ENCODE peak calls at places on chromosome 4, in five cellular contexts. One of them, this sample, is unnamed.

GRCh38 chr4:145954924-145955339 is 16.3 kb upstream of the ZNF827 start:
- DNase-seq in ovary: no peak
- DNase-seq in ascending aorta: no peak
- DNase-seq in cardiac muscle cell: no peak
- DNase-seq in mammary epithelial cell: peak; percentile 99
- DNase-seq in this sample: no peak

GRCh38 chr4:123418486-123418931 is 21.9 kb downstream of the SPRY1 start:
- DNase-seq in ovary: no peak
- DNase-seq in ascending aorta: no peak
- DNase-seq in cardiac muscle cell: peak; percentile 50
- DNase-seq in mammary epithelial cell: peak; percentile 93
- DNase-seq in this sample: no peak

GRCh38 chr4:14446311-14446710 is 556.0 kb upstream of the CPEB2 start:
- DNase-seq in ovary: no peak
- DNase-seq in ascending aorta: no peak
- DNase-seq in cardiac muscle cell: no peak
- DNase-seq in mammary epithelial cell: peak; percentile 91
- DNase-seq in this sample: no peak

GRCh38 chr4:119536572-119537528 is 91.8 kb downstream of the PDE5A start:
- DNase-seq in ovary: no peak
- DNase-seq in ascending aorta: no peak
- DNase-seq in cardiac muscle cell: no peak
- DNase-seq in mammary epithelial cell: peak; percentile 35
- DNase-seq in this sample: no peak

GRCh38 chr4:148216321-148216720 is 225.9 kb downstream of the NR3C2 start:
- DNase-seq in ovary: no peak
- DNase-seq in ascending aorta: no peak
- DNase-seq in cardiac muscle cell: no peak
- DNase-seq in mammary epithelial cell: no peak
- DNase-seq in this sample: no peak

GRCh38 chr4:8871417-8872401 is at the start of gene HMX1:
- DNase-seq in ovary: no peak
- DNase-seq in ascending aorta: no peak
- DNase-seq in cardiac muscle cell: peak; percentile 45
- DNase-seq in mammary epithelial cell: no peak
- DNase-seq in this sample: no peak

GRCh38 chr4:98657531-98658286 is 702 bp downstream of the TSPAN5 start:
- DNase-seq in ovary: no peak
- DNase-seq in ascending aorta: peak; percentile 70
- DNase-seq in cardiac muscle cell: peak; percentile 65
- DNase-seq in mammary epithelial cell: peak; percentile 81
- DNase-seq in this sample: peak; percentile 78

GRCh38 chr4:115154826-115155225 is 41.4 kb upstream of the NDST4 start:
- DNase-seq in ovary: no peak
- DNase-seq in ascending aorta: no peak
- DNase-seq in cardiac muscle cell: no peak
- DNase-seq in mammary epithelial cell: peak; percentile 1
- DNase-seq in this sample: no peak

GRCh38 chr4:94598758-94599157 is 147.0 kb downstream of the PDLIM5 start:
- DNase-seq in ovary: no peak
- DNase-seq in ascending aorta: no peak
- DNase-seq in cardiac muscle cell: no peak
- DNase-seq in mammary epithelial cell: no peak
- DNase-seq in this sample: no peak

GRCh38 chr4:10115657-10116624 is 658 bp downstream of the WDR1 start:
- DNase-seq in ovary: peak; percentile 50
- DNase-seq in ascending aorta: no peak
- DNase-seq in cardiac muscle cell: peak; percentile 69
- DNase-seq in mammary epithelial cell: peak; percentile 74
- DNase-seq in this sample: no peak

GRCh38 chr4:88791274-88791673 is 93.6 kb upstream of the NAP1L5 start:
- DNase-seq in ovary: no peak
- DNase-seq in ascending aorta: no peak
- DNase-seq in cardiac muscle cell: no peak
- DNase-seq in mammary epithelial cell: peak; percentile 42
- DNase-seq in this sample: no peak

GRCh38 chr4:169142390-169142789 is 128.4 kb downstream of the SH3RF1 start:
- DNase-seq in ovary: no peak
- DNase-seq in ascending aorta: no peak
- DNase-seq in cardiac muscle cell: no peak
- DNase-seq in mammary epithelial cell: no peak
- DNase-seq in this sample: no peak

GRCh38 chr4:110197421-110198398 is 705 bp downstream of the ELOVL6 start:
- DNase-seq in ovary: peak; percentile 29
- DNase-seq in ascending aorta: peak; percentile 63
- DNase-seq in cardiac muscle cell: peak; percentile 54
- DNase-seq in mammary epithelial cell: peak; percentile 52
- DNase-seq in this sample: peak; percentile 69

GRCh38 chr4:5891563-5892320 is 1.1 kb downstream of the CRMP1 start:
- DNase-seq in ovary: no peak
- DNase-seq in ascending aorta: no peak
- DNase-seq in cardiac muscle cell: no peak
- DNase-seq in mammary epithelial cell: no peak
- DNase-seq in this sample: no peak

GRCh38 chr4:148271166-148271565 is 171.0 kb downstream of the NR3C2 start:
- DNase-seq in ovary: no peak
- DNase-seq in ascending aorta: no peak
- DNase-seq in cardiac muscle cell: no peak
- DNase-seq in mammary epithelial cell: no peak
- DNase-seq in this sample: no peak

GRCh38 chr4:162849922-162850321 is 316.8 kb downstream of the NAF1 start:
- DNase-seq in ovary: no peak
- DNase-seq in ascending aorta: no peak
- DNase-seq in cardiac muscle cell: no peak
- DNase-seq in mammary epithelial cell: no peak
- DNase-seq in this sample: no peak

GRCh38 chr4:99755223-99755944 is 61.2 kb upstream of the DAPP1 start:
- DNase-seq in ovary: no peak
- DNase-seq in ascending aorta: no peak
- DNase-seq in cardiac muscle cell: no peak
- DNase-seq in mammary epithelial cell: no peak
- DNase-seq in this sample: no peak

GRCh38 chr4:80156410-80156809 is 40.9 kb upstream of the PRDM8 start:
- DNase-seq in ovary: no peak
- DNase-seq in ascending aorta: no peak
- DNase-seq in cardiac muscle cell: no peak
- DNase-seq in mammary epithelial cell: no peak
- DNase-seq in this sample: no peak

GRCh38 chr4:2615821-2616220 is 79.4 kb downstream of the FAM193A start:
- DNase-seq in ovary: no peak
- DNase-seq in ascending aorta: no peak
- DNase-seq in cardiac muscle cell: no peak
- DNase-seq in mammary epithelial cell: no peak
- DNase-seq in this sample: no peak

GRCh38 chr4:128384091-128384520 is 96.5 kb upstream of the PGRMC2 start:
- DNase-seq in ovary: no peak
- DNase-seq in ascending aorta: no peak
- DNase-seq in cardiac muscle cell: no peak
- DNase-seq in mammary epithelial cell: no peak
- DNase-seq in this sample: no peak

GRCh38 chr4:172169871-172170270 is 356.7 kb downstream of the GALNTL6 start:
- DNase-seq in ovary: no peak
- DNase-seq in ascending aorta: no peak
- DNase-seq in cardiac muscle cell: no peak
- DNase-seq in mammary epithelial cell: no peak
- DNase-seq in this sample: no peak

GRCh38 chr4:110854021-110854678 is 231.3 kb upstream of the PITX2 start:
- DNase-seq in ovary: no peak
- DNase-seq in ascending aorta: no peak
- DNase-seq in cardiac muscle cell: no peak
- DNase-seq in mammary epithelial cell: peak; percentile 73
- DNase-seq in this sample: no peak

GRCh38 chr4:17325098-17325497 is 186.8 kb downstream of the QDPR start:
- DNase-seq in ovary: no peak
- DNase-seq in ascending aorta: no peak
- DNase-seq in cardiac muscle cell: no peak
- DNase-seq in mammary epithelial cell: no peak
- DNase-seq in this sample: no peak

GRCh38 chr4:17323619-17324400 is 188.1 kb downstream of the QDPR start:
- DNase-seq in ovary: no peak
- DNase-seq in ascending aorta: no peak
- DNase-seq in cardiac muscle cell: no peak
- DNase-seq in mammary epithelial cell: no peak
- DNase-seq in this sample: no peak

GRCh38 chr4:17326756-17327155 is 185.1 kb downstream of the QDPR start:
- DNase-seq in ovary: no peak
- DNase-seq in ascending aorta: no peak
- DNase-seq in cardiac muscle cell: no peak
- DNase-seq in mammary epithelial cell: no peak
- DNase-seq in this sample: no peak

GRCh38 chr4:17322514-17322913 is 189.4 kb downstream of the QDPR start:
- DNase-seq in ovary: no peak
- DNase-seq in ascending aorta: no peak
- DNase-seq in cardiac muscle cell: peak; percentile 56
- DNase-seq in mammary epithelial cell: no peak
- DNase-seq in this sample: no peak

GRCh38 chr4:17324431-17324830 is 187.5 kb downstream of the QDPR start:
- DNase-seq in ovary: peak; percentile 41
- DNase-seq in ascending aorta: no peak
- DNase-seq in cardiac muscle cell: peak; percentile 59
- DNase-seq in mammary epithelial cell: no peak
- DNase-seq in this sample: peak; percentile 29
- TF ChIP-seq CTCF in ovary: no peak
- TF ChIP-seq CTCF in ascending aorta: peak; percentile 50
- TF ChIP-seq CTCF in cardiac muscle cell: peak; percentile 67
- TF ChIP-seq CTCF in mammary epithelial cell: peak; percentile 40
- TF ChIP-seq CTCF in this sample: peak; percentile 71

DNA sequence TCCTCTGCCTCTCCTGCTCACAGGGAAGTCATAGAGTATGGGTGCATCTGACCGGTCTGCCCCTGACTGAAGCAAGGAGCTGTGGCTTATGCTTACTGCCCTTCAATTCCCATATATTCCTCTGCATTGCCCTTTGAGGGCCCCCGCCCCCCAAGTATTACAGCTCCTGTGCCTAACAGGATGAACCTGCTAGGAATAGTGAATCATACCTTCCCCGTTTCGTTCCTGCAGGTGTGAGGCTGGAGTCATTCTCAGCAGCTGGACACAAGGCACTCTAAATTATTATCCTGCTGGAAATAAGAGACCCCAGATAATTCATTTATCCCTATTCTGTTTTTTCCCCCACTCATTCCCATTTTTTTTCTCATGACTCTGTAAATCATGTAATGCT is 2.4 kb downstream of the KIT start:
- DNase-seq in ovary: no peak
- DNase-seq in ascending aorta: no peak
- DNase-seq in cardiac muscle cell: no peak
- DNase-seq in mammary epithelial cell: peak; percentile 19
- DNase-seq in this sample: no peak
- H3K27ac ChIP-seq in ovary: no peak overlapping the region
- H3K27ac ChIP-seq in ascending aorta: no peak overlapping the region
- H3K27ac ChIP-seq in cardiac muscle cell: no peak overlapping the region
- H3K27ac ChIP-seq in mammary epithelial cell: no peak overlapping the region
- H3K27ac ChIP-seq in this sample: no peak overlapping the region

GRCh38 chr4:153728151-153728550 is 31.7 kb downstream of the RNF175 start:
- DNase-seq in ovary: no peak
- DNase-seq in ascending aorta: no peak
- DNase-seq in cardiac muscle cell: no peak
- DNase-seq in mammary epithelial cell: no peak
- DNase-seq in this sample: no peak
- TF ChIP-seq CTCF in ovary: no peak
- TF ChIP-seq CTCF in ascending aorta: no peak
- TF ChIP-seq CTCF in cardiac muscle cell: no peak
- TF ChIP-seq CTCF in mammary epithelial cell: no peak
- TF ChIP-seq CTCF in this sample: no peak

DNA sequence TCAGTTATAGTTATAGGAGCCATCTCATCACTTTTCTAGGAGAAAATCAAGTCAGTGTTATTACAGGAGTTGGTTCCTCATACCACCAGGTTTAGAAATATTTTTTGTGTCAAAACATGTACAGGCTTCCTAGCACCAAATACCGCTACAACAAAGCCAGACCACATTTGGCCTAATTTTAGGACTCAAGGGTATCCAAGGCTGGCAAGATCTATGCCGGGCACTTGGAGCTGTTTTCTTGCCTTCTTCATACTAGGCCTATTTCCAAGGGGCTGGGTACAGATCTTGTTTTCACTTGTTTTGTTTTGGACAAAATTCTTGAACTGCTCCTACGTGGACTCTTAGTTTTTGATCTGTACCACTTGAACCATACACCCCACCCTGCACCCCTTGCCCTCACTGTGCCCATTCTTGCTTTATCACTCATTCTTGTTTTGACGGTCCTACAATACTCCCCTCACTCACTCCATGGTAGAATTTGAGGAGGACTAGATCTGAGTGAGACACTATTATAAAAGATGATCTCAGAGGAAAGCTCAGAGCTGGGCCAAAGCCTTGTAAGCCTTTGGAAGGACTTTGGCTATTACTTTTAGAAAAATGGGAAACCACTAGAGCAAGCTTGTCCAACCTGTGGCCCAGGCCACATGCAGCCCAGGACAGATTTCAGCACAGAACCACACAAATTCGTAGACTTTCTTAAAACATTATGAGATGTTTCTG is 17.7 kb upstream of the TMEM144 start:
- DNase-seq in ovary: no peak
- DNase-seq in ascending aorta: peak; percentile 79
- DNase-seq in cardiac muscle cell: no peak
- DNase-seq in mammary epithelial cell: no peak
- DNase-seq in this sample: no peak
- H3K27ac ChIP-seq in ovary: no peak overlapping the region
- H3K27ac ChIP-seq in ascending aorta: peak overlapping the region; percentile 88
- H3K27ac ChIP-seq in cardiac muscle cell: no peak overlapping the region
- H3K27ac ChIP-seq in mammary epithelial cell: no peak overlapping the region
- H3K27ac ChIP-seq in this sample: peak overlapping the region; percentile 89

DNA sequence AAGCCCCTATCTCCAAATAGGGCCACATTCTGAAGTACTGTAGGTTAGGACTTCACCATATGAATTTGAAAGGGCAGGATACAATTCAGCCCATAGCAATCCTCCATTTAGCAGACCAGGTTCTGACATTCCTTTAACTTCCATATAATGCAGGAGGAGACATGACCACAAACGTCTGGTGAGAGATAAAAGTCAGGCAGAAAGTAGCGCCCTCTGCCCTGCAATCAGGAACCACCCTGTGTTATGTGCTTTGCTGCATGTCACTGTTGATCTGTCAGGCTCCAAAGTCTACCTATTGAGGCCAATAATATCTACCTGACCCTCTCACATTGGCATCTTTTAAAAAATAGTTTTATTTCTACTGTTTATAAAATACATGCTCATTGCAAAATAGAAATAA is 30.2 kb upstream of the SEPSECS start:
- DNase-seq in ovary: no peak
- DNase-seq in ascending aorta: no peak
- DNase-seq in cardiac muscle cell: no peak
- DNase-seq in mammary epithelial cell: no peak
- DNase-seq in this sample: no peak
- TF ChIP-seq CTCF in ovary: no peak
- TF ChIP-seq CTCF in ascending aorta: no peak
- TF ChIP-seq CTCF in cardiac muscle cell: no peak
- TF ChIP-seq CTCF in mammary epithelial cell: no peak
- TF ChIP-seq CTCF in this sample: no peak

This sample was measured in dorsolateral prefrontal cortex.